ENCODE peak calls at places on chromosomes 2 and 18, in nine cellular contexts. A is thoracic aorta; H is iris pigment epithelial cell; P is stimulated activated CD8-positive, alpha-beta memory T cell treated with anti-CD3 and anti-CD28 coated beads, Interleukin-12 subunit alpha, Interleukin-12 subunit beta, amount 100 ng/mL, for 1 hour; Y is heart right ventricle; F is CD8-positive, alpha-beta memory T cell; R is cardiac muscle cell; W is amygdala; K is GM12878. E is an unnamed sample.
A peak's percentile ranks its signal among the peaks of the same experiment; 100 is the strongest.

GRCh38 chr2:204544961-204545860 is at the start of gene PARD3B:
- DNase-seq in F (no peak), R (peak; percentile 85), P (no peak), K (no peak), H (peak; percentile 69), W (no peak), A (no peak), Y (peak; percentile 65), E (peak; percentile 37)

GRCh38 chr2:9474361-9475117 is at the start of gene IAH1:
- DNase-seq in H (peak; percentile 46), P (peak; percentile 60), A (no peak), Y (peak; percentile 79), K (no peak), F (peak; percentile 74), R (peak; percentile 45), W (peak; percentile 52), E (peak; percentile 65)

GRCh38 chr2:161243312-161243711 is 64.9 kb upstream of the PSMD14 start:
- DNase-seq in H (no peak), A (no peak), Y (no peak), K (no peak), P (no peak), R (no peak), W (no peak), F (no peak), E (no peak)

GRCh38 chr2:149561309-149561926 is 26.2 kb downstream of the MMADHC start:
- DNase-seq in K (no peak), A (no peak), Y (no peak), R (peak; percentile 52), W (no peak), F (peak; percentile 6), P (no peak), H (peak; percentile 14), E (no peak)

GRCh38 chr2:101983928-101984327 is 7.8 kb upstream of the IL1R2 start:
- DNase-seq in P (no peak), A (no peak), F (no peak), Y (no peak), H (peak; percentile 23), K (no peak), R (no peak), W (no peak), E (no peak)

GRCh38 chr2:226581661-226582060 is 218.0 kb downstream of the IRS1 start:
- DNase-seq in W (no peak), Y (no peak), H (peak; percentile 18), A (no peak), R (no peak), K (no peak), P (no peak), F (no peak), E (no peak)

GRCh38 chr2:70403267-70404053 is 101.6 kb upstream of the FAM136A start:
- DNase-seq in Y (no peak), K (no peak), H (no peak), R (no peak), P (no peak), W (no peak), F (no peak), A (no peak), E (no peak)

GRCh38 chr18:29626094-29626493 is 1416.4 kb downstream of the DSC3 start:
- DNase-seq in H (no peak), P (no peak), W (no peak), R (no peak), A (no peak), Y (no peak), K (no peak), F (no peak), E (no peak)

GRCh38 chr2:173630425-173631122 is 275.9 kb downstream of the CDCA7 start:
- DNase-seq in W (no peak), F (no peak), A (no peak), R (no peak), K (no peak), H (no peak), Y (no peak), P (no peak), E (no peak)

GRCh38 chr18:23503967-23504352 is 649 bp downstream of the RMC1 start:
- DNase-seq in P (no peak), A (no peak), W (no peak), Y (no peak), R (no peak), F (no peak), H (no peak), K (no peak), E (no peak)

GRCh38 chr2:147224070-147224469 is 620.8 kb upstream of the ACVR2A start:
- DNase-seq in Y (no peak), A (no peak), F (no peak), H (peak; percentile 3), R (no peak), K (no peak), W (no peak), P (no peak), E (no peak)

GRCh38 chr2:3738454-3738853 is 35.1 kb downstream of the DCDC2C start:
- DNase-seq in P (no peak), F (no peak), Y (no peak), A (no peak), H (peak; percentile 68), R (peak; percentile 47), K (no peak), W (no peak), E (peak; percentile 63)

GRCh38 chr2:190119257-190119656 is 56.7 kb upstream of the MSTN start:
- DNase-seq in F (peak; percentile 11), A (no peak), R (peak; percentile 34), K (no peak), H (peak; percentile 6), P (no peak), Y (peak; percentile 15), W (no peak), E (no peak)

GRCh38 chr2:30865892-30866681 is 58.8 kb upstream of the CAPN13 start:
- DNase-seq in R (no peak), A (no peak), W (no peak), Y (no peak), P (no peak), H (no peak), F (no peak), K (no peak), E (no peak)

GRCh38 chr18:37362158-37362890 is 203.3 kb downstream of the CELF4 start:
- DNase-seq in P (no peak), Y (no peak), H (no peak), K (no peak), W (no peak), A (no peak), F (no peak), R (no peak), E (no peak)

GRCh38 chr2:238939074-238939473 is 91.2 kb downstream of the TWIST2 start:
- DNase-seq in R (no peak), W (no peak), F (no peak), P (no peak), H (no peak), Y (peak; percentile 38), A (no peak), K (no peak), E (no peak)

GRCh38 chr2:215998636-215999035 is 14.7 kb downstream of the MREG start:
- DNase-seq in F (no peak), R (no peak), P (no peak), H (no peak), K (no peak), W (no peak), Y (no peak), A (no peak), E (no peak)

GRCh38 chr2:202172439-202173191 is 65.8 kb downstream of the SUMO1 start:
- DNase-seq in K (peak; percentile 39), P (no peak), F (no peak), W (no peak), A (no peak), Y (no peak), H (peak; percentile 16), R (no peak), E (no peak)

E was measured in A549.